ENCODE peak calls at places on chromosomes 6 and 20, in five cellular contexts. W is hepatocyte, A is IMR-90, J is brain microvascular endothelial cell, P is pancreas. R is an unnamed sample.

GRCh38 chr6:15907914-15908518 is 220.9 kb upstream of the MYLIP start:
- DNase-seq in W (peak), A (no peak), J (no peak), P (peak), R (peak)

GRCh38 chr6:145290122-145290521 is 445.2 kb downstream of the EPM2A start:
- DNase-seq in W (no peak), A (no peak), J (no peak), P (no peak), R (no peak)

GRCh38 chr6:119894801-119895200 is 545.2 kb upstream of the MAN1A1 start:
- DNase-seq in W (no peak), A (no peak), J (no peak), P (no peak), R (no peak)

GRCh38 chr20:3084986-3085360 is 449 bp upstream of the AVP start:
- DNase-seq in W (no peak), A (no peak), J (no peak), P (no peak), R (no peak)

GRCh38 chr6:48032156-48032555 is 78.8 kb downstream of the PTCHD4 start:
- DNase-seq in W (no peak), A (peak), J (peak), P (no peak), R (no peak)

GRCh38 chr20:1952737-1953530 is 40.9 kb downstream of the PDYN start:
- DNase-seq in W (no peak), A (no peak), J (no peak), P (no peak), R (no peak)

GRCh38 chr20:62183426-62184142 is 756 bp downstream of the MTG2 start:
- DNase-seq in W (no peak), A (no peak), J (no peak), P (no peak), R (no peak)

GRCh38 chr6:158819213-158819976 is at the start of gene EZR:
- DNase-seq in W (peak), A (peak), J (peak), P (peak), R (peak)

GRCh38 chr6:167731731-167732422 is 94.8 kb upstream of the AFDN start:
- DNase-seq in W (no peak), A (no peak), J (no peak), P (no peak), R (peak)

GRCh38 chr6:45703041-45703739 is 312.5 kb downstream of the CLIC5 start:
- DNase-seq in W (no peak), A (peak), J (no peak), P (no peak), R (no peak)

GRCh38 chr6:160386869-160387518 is 38.8 kb downstream of the SLC22A3 start:
- DNase-seq in W (no peak), A (no peak), J (no peak), P (peak), R (peak)

GRCh38 chr6:150667977-150668716 is 68.5 kb downstream of the PLEKHG1 start:
- DNase-seq in W (peak), A (peak), J (peak), P (peak), R (peak)

GRCh38 chr20:62779417-62779685 is 16.9 kb upstream of the MRGBP start:
- DNase-seq in W (no peak), A (no peak), J (no peak), P (no peak), R (no peak)

GRCh38 chr6:156390621-156391378 is 386.4 kb upstream of the ARID1B start:
- DNase-seq in W (no peak), A (no peak), J (no peak), P (no peak), R (no peak)

GRCh38 chr20:37420610-37421009 is 74.7 kb downstream of the SRC start:
- DNase-seq in W (no peak), A (no peak), J (no peak), P (no peak), R (no peak)

GRCh38 chr20:12053348-12053747 is 135.7 kb downstream of the BTBD3 start:
- DNase-seq in W (no peak), A (peak), J (peak), P (no peak), R (no peak)

GRCh38 chr6:91669154-91669903 is 1082.5 kb upstream of the MAP3K7 start:
- DNase-seq in W (no peak), A (no peak), J (no peak), P (no peak), R (no peak)

GRCh38 chr6:37566209-37566859 is 66.6 kb upstream of the CCDC167 start:
- DNase-seq in W (peak), A (no peak), J (peak), P (peak), R (peak)

GRCh38 chr20:53559816-53560215 is 33.8 kb downstream of the ZNF217 start:
- DNase-seq in W (no peak), A (peak), J (no peak), P (no peak), R (no peak)

GRCh38 chr20:38727602-38728236 is 3.4 kb downstream of the SLC32A1 start:
- DNase-seq in W (no peak), A (no peak), J (no peak), P (no peak), R (no peak)

GRCh38 chr6:15365273-15365687 is 119.4 kb downstream of the JARID2 start:
- DNase-seq in W (peak), A (peak), J (peak), P (peak), R (peak)

GRCh38 chr6:140915001-140915950 is 1217.4 kb upstream of the GJE1 start:
- DNase-seq in W (no peak), A (no peak), J (no peak), P (no peak), R (no peak)

GRCh38 chr6:12911387-12911960 is 194.9 kb downstream of the PHACTR1 start:
- DNase-seq in W (peak), A (peak), J (peak), P (no peak), R (no peak)

GRCh38 chr6:149501768-149502167 is 17.0 kb upstream of the ZC3H12D start:
- DNase-seq in W (no peak), A (no peak), J (no peak), P (no peak), R (no peak)

GRCh38 chr20:57693002-57693582 is 16.7 kb downstream of the PMEPA1 start:
- DNase-seq in W (peak), A (no peak), J (no peak), P (peak), R (peak)

GRCh38 chr6:15736023-15736696 is 73.3 kb upstream of the DTNBP1 start:
- DNase-seq in W (no peak), A (no peak), J (no peak), P (peak), R (no peak)

GRCh38 chr20:23090147-23090546 is 4.0 kb upstream of the CD93 start:
- DNase-seq in W (no peak), A (no peak), J (no peak), P (no peak), R (no peak)

GRCh38 chr20:41309817-41310216 is 7.7 kb downstream of the ZHX3 start:
- DNase-seq in W (no peak), A (peak), J (no peak), P (no peak), R (no peak)

GRCh38 chr20:42530855-42531674 is 658.6 kb downstream of the PTPRT start:
- DNase-seq in W (peak), A (no peak), J (no peak), P (peak), R (no peak)

GRCh38 chr6:16723833-16724232 is 37.4 kb downstream of the ATXN1 start:
- DNase-seq in W (peak), A (peak), J (peak), P (no peak), R (no peak)

GRCh38 chr6:57013501-57013900 is 33.0 kb upstream of the KIAA1586 start:
- DNase-seq in W (peak), A (peak), J (peak), P (no peak), R (no peak)

GRCh38 chr20:45235995-45236394 is 14.8 kb downstream of the SEMG2 start:
- DNase-seq in W (no peak), A (no peak), J (no peak), P (no peak), R (no peak)

GRCh38 chr6:23980965-23981364 is 145.1 kb upstream of the NRSN1 start:
- DNase-seq in W (no peak), A (no peak), J (no peak), P (no peak), R (no peak)

GRCh38 chr6:4935486-4935885 is 68.4 kb downstream of the RPP40 start:
- DNase-seq in W (no peak), A (no peak), J (no peak), P (no peak), R (no peak)

GRCh38 chr6:85436939-85437495 is 12.9 kb upstream of the NT5E start:
- DNase-seq in W (no peak), A (no peak), J (no peak), P (no peak), R (no peak)

GRCh38 chr6:20533746-20534294 is 437 bp upstream of the CDKAL1 start:
- DNase-seq in W (no peak), A (no peak), J (no peak), P (no peak), R (no peak)
- H3K27ac ChIP-seq in W (peak), A (peak), J (peak), P (no peak), R (peak)

GRCh38 chr6:165844801-165845364 is 181.8 kb upstream of the PDE10A start:
- DNase-seq in W (no peak), A (no peak), J (no peak), P (no peak), R (no peak)

GRCh38 chr6:165847407-165848098 is 184.5 kb upstream of the PDE10A start:
- DNase-seq in W (peak), A (peak), J (no peak), P (no peak), R (peak)

GRCh38 chr6:165848099-165848461 is 185.0 kb upstream of the PDE10A start:
- DNase-seq in W (no peak), A (no peak), J (no peak), P (no peak), R (no peak)

GRCh38 chr6:165845488-165845887 is 182.4 kb upstream of the PDE10A start:
- DNase-seq in W (no peak), A (peak), J (no peak), P (no peak), R (no peak)

DNA sequence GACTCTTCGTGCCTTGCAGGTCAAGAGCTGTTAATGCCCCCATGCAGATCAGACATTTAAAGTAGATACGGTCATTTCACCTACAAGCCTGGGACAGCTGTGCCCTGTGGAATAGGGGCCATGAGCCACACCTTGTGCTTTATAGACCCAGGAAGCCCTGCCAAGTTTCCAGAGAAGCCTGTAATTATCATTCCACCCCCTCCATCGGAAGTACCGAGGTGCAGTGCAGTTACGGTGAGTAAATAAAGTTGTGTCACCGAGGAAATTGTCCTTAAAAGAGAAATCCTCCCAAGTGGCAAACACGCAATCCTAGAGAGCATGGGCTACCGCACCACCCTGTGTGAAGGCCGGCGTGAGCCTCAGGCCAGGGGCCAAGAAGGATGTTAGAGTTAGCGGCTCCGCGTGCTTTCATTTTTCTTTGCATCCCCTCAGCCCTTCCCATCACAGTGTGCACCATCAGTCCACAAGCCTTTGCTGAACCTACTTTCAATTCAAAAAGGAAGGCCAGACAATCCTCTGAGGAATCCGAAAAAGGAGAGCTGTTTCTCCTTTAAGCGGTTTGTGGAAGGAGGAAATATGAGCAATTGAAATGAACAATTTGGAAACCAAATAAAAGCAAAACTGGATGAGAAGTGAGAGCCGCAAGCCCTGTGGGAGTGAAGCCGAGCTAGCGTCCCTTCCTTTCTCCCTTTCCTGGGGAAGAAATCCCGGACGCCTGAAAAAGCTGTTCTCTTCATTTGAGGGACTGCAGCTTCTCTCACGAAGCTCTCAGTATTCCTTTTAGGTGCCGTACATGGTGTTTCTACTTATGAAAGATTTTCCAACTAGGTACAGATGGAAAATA is 183.3 kb upstream of the PDE10A start:
- DNase-seq in W (no peak), A (peak), J (no peak), P (no peak), R (no peak)
- H3K4me3 ChIP-seq in W (no peak), A (peak), J (no peak), P (no peak), R (peak)

DNA sequence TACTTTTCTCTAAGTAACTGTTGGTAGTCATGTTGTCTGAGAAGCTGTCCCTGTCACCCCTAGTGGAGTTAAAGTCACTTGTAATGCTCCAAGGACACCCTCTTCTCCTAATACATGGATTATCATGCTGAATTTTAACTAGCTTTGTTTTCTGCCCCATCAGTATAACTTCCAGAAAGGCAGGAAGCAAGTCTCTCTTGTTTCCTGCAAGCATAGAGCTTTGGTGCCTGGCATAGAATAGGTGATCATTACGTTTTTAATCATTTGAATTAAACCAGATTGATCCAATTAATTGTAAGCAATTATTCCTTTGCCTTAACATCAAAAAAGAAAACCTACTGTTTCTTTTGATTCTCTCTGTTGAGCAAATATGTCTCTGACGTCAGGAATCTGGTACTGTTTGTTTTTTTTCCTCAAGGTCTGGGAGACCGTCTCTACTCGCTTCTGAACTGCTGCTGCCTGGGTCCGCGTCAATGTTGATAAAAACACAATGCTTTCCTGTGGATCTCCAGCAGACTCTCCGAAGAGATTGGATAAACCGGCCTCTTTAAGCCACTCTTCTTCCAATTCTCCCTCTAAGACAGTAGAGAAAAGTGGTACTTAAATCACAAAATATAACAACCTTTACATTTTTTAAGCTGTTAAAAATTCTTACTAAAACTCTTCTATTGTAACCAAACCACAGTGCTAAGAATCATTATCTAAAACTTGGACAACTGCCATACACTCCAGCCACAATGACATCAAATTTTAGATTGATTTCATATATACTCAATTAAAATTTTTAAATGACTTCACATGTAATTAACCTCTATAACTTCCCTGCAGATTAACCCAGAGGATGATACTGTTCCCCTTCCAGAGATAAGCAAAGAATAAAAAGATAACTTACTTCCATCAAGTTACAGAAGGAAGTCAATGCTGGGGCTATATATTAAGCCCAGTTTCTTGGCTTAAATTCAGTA is 71.6 kb downstream of the ARHGAP18 start:
- DNase-seq in W (peak), A (peak), J (peak), P (peak), R (no peak)
- H3K27ac ChIP-seq in W (peak), A (no peak), J (peak), P (peak), R (peak)

DNA sequence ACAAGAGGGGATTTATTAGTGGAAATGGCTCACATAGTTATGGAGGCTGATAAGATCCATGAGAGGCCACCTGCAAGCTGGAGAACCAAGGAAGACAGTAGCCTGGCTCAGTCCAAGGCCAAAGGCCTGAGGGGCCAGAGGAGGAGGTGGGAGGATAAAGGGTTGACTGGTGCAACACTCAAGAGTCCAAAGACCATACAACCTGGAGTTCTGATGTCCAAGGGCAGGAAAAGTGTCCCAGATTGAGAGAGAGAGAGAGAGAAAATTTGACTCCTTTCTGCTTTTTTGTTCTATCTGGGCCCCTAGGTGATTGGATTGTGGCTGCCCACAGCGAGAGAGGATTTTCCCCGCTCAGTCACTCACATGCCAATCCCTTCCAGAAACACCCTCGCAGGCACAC is 8.0 kb downstream of the HLA-F start:
- DNase-seq in W (no peak), A (no peak), J (no peak), P (no peak), R (no peak)
- H3K4me3 ChIP-seq in W (no peak), A (no peak), J (no peak), P (no peak), R (no peak)

DNA sequence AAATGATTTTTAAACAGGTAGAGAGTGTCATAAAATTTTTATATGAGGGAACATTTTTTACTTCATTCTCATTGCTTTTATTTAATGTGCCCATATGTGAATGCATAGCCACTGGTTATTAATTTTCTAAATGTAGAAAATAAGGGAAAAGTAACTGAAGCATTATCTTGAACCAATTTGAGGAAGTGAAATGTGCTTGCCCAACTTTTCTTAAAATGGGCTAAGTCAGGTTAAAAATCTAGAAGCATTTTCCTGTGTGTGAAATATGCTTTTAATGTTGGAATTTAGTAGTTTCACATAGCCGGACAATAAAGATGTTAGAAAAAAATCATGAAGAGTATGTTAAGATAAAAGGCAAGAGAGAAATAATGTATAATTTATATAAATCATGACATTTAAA is 3.8 kb downstream of the SEC23B start:
- DNase-seq in W (no peak), A (no peak), J (no peak), P (no peak), R (no peak)
- H3K27ac ChIP-seq in W (no peak), A (no peak), J (no peak), P (no peak), R (no peak)

GRCh38 chr20:19761853-19762252 is 3.8 kb downstream of the RIN2 start:
- DNase-seq in W (no peak), A (no peak), J (no peak), P (no peak), R (no peak)
- H3K4me3 ChIP-seq in W (no peak), A (no peak), J (no peak), P (no peak), R (no peak)

GRCh38 chr20:31839782-31840487 is 5.5 kb downstream of the FOXS1 start:
- DNase-seq in W (no peak), A (no peak), J (no peak), P (no peak), R (no peak)
- H3K27ac ChIP-seq in W (no peak), A (no peak), J (peak), P (no peak), R (no peak)

GRCh38 chr6:25404693-25405169 is 125.6 kb downstream of the CARMIL1 start:
- DNase-seq in W (no peak), A (no peak), J (no peak), P (no peak), R (peak)

GRCh38 chr6:25403150-25403549 is 124.0 kb downstream of the CARMIL1 start:
- DNase-seq in W (no peak), A (no peak), J (no peak), P (no peak), R (no peak)

GRCh38 chr6:25404094-25404493 is 124.9 kb downstream of the CARMIL1 start:
- DNase-seq in W (no peak), A (no peak), J (no peak), P (no peak), R (no peak)

GRCh38 chr6:25402125-25402524 is 123.0 kb downstream of the CARMIL1 start:
- DNase-seq in W (no peak), A (no peak), J (no peak), P (no peak), R (no peak)

GRCh38 chr6:25405442-25405841 is 126.3 kb downstream of the CARMIL1 start:
- DNase-seq in W (no peak), A (no peak), J (no peak), P (no peak), R (no peak)
- H3K4me3 ChIP-seq in W (no peak), A (no peak), J (no peak), P (no peak), R (no peak)

GRCh38 chr20:10877345-10877744 is 203.5 kb upstream of the JAG1 start:
- DNase-seq in W (no peak), A (no peak), J (no peak), P (no peak), R (no peak)
- H3K27ac ChIP-seq in W (no peak), A (no peak), J (no peak), P (no peak), R (no peak)